ENCODE peak calls at places on chromosomes 3 and 15, in seven cellular contexts. One of them, this sample, is unnamed.

GRCh38 chr3:50204804-50205718 is at the start of gene SLC38A3:
- DNase-seq in IMR-90: no peak
- DNase-seq in tibial artery: no peak
- DNase-seq in adrenal gland: no peak
- DNase-seq in activated CD8-positive, alpha-beta T cell treated with anti-CD3 and anti-CD28 coated beads for 36 hours: peak
- DNase-seq in HFF-Myc: no peak
- DNase-seq in lung: no peak
- DNase-seq in this sample: no peak

GRCh38 chr3:123299581-123299980 is 97.8 kb downstream of the SEC22A start:
- DNase-seq in IMR-90: no peak
- DNase-seq in tibial artery: peak
- DNase-seq in lung: no peak
- DNase-seq in activated CD8-positive, alpha-beta T cell treated with anti-CD3 and anti-CD28 coated beads for 36 hours: no peak
- DNase-seq in adrenal gland: no peak
- DNase-seq in HFF-Myc: no peak
- DNase-seq in this sample: no peak

GRCh38 chr15:29126821-29127461 is 142.7 kb downstream of the NSMCE3 start:
- DNase-seq in IMR-90: no peak
- DNase-seq in lung: no peak
- DNase-seq in HFF-Myc: no peak
- DNase-seq in activated CD8-positive, alpha-beta T cell treated with anti-CD3 and anti-CD28 coated beads for 36 hours: no peak
- DNase-seq in adrenal gland: no peak
- DNase-seq in tibial artery: no peak
- DNase-seq in this sample: no peak

GRCh38 chr3:40713795-40714194 is 189.0 kb downstream of the ZNF621 start:
- DNase-seq in lung: no peak
- DNase-seq in adrenal gland: no peak
- DNase-seq in tibial artery: no peak
- DNase-seq in activated CD8-positive, alpha-beta T cell treated with anti-CD3 and anti-CD28 coated beads for 36 hours: no peak
- DNase-seq in IMR-90: no peak
- DNase-seq in HFF-Myc: no peak
- DNase-seq in this sample: no peak

GRCh38 chr3:71859128-71859519 is 74.2 kb upstream of the PROK2 start:
- DNase-seq in activated CD8-positive, alpha-beta T cell treated with anti-CD3 and anti-CD28 coated beads for 36 hours: peak
- DNase-seq in adrenal gland: peak
- DNase-seq in HFF-Myc: peak
- DNase-seq in tibial artery: no peak
- DNase-seq in IMR-90: no peak
- DNase-seq in lung: no peak
- DNase-seq in this sample: no peak

GRCh38 chr3:11629716-11630115 is 14.0 kb downstream of the VGLL4 start:
- DNase-seq in HFF-Myc: no peak
- DNase-seq in IMR-90: peak
- DNase-seq in adrenal gland: no peak
- DNase-seq in lung: no peak
- DNase-seq in activated CD8-positive, alpha-beta T cell treated with anti-CD3 and anti-CD28 coated beads for 36 hours: no peak
- DNase-seq in tibial artery: no peak
- DNase-seq in this sample: no peak

GRCh38 chr15:78130466-78131294 is 565 bp downstream of the CIB2 start:
- DNase-seq in tibial artery: no peak
- DNase-seq in adrenal gland: peak
- DNase-seq in lung: no peak
- DNase-seq in HFF-Myc: no peak
- DNase-seq in IMR-90: no peak
- DNase-seq in activated CD8-positive, alpha-beta T cell treated with anti-CD3 and anti-CD28 coated beads for 36 hours: peak
- DNase-seq in this sample: no peak

GRCh38 chr3:132773071-132773619 is 50.9 kb upstream of the NPHP3 start:
- DNase-seq in lung: no peak
- DNase-seq in adrenal gland: no peak
- DNase-seq in tibial artery: no peak
- DNase-seq in HFF-Myc: no peak
- DNase-seq in activated CD8-positive, alpha-beta T cell treated with anti-CD3 and anti-CD28 coated beads for 36 hours: peak
- DNase-seq in IMR-90: no peak
- DNase-seq in this sample: no peak

GRCh38 chr3:183038221-183038620 is 57.9 kb upstream of the DCUN1D1 start:
- DNase-seq in lung: no peak
- DNase-seq in IMR-90: no peak
- DNase-seq in activated CD8-positive, alpha-beta T cell treated with anti-CD3 and anti-CD28 coated beads for 36 hours: no peak
- DNase-seq in HFF-Myc: no peak
- DNase-seq in adrenal gland: no peak
- DNase-seq in tibial artery: no peak
- DNase-seq in this sample: no peak

GRCh38 chr3:43784640-43785011 is 93.9 kb downstream of the ABHD5 start:
- DNase-seq in IMR-90: no peak
- DNase-seq in adrenal gland: no peak
- DNase-seq in HFF-Myc: no peak
- DNase-seq in tibial artery: no peak
- DNase-seq in activated CD8-positive, alpha-beta T cell treated with anti-CD3 and anti-CD28 coated beads for 36 hours: no peak
- DNase-seq in lung: no peak
- DNase-seq in this sample: no peak

GRCh38 chr3:105674437-105675065 is 194.3 kb downstream of the CBLB start:
- DNase-seq in activated CD8-positive, alpha-beta T cell treated with anti-CD3 and anti-CD28 coated beads for 36 hours: no peak
- DNase-seq in tibial artery: no peak
- DNase-seq in IMR-90: no peak
- DNase-seq in lung: no peak
- DNase-seq in adrenal gland: no peak
- DNase-seq in HFF-Myc: no peak
- DNase-seq in this sample: no peak

GRCh38 chr3:191331443-191331842 is 1.1 kb upstream of the UTS2B start:
- DNase-seq in adrenal gland: no peak
- DNase-seq in tibial artery: no peak
- DNase-seq in HFF-Myc: no peak
- DNase-seq in lung: no peak
- DNase-seq in activated CD8-positive, alpha-beta T cell treated with anti-CD3 and anti-CD28 coated beads for 36 hours: no peak
- DNase-seq in IMR-90: peak
- DNase-seq in this sample: no peak

GRCh38 chr15:75732809-75733451 is 20.3 kb upstream of the CSPG4 start:
- DNase-seq in HFF-Myc: no peak
- DNase-seq in adrenal gland: peak
- DNase-seq in lung: peak
- DNase-seq in IMR-90: peak
- DNase-seq in activated CD8-positive, alpha-beta T cell treated with anti-CD3 and anti-CD28 coated beads for 36 hours: peak
- DNase-seq in tibial artery: peak
- DNase-seq in this sample: peak

DNA sequence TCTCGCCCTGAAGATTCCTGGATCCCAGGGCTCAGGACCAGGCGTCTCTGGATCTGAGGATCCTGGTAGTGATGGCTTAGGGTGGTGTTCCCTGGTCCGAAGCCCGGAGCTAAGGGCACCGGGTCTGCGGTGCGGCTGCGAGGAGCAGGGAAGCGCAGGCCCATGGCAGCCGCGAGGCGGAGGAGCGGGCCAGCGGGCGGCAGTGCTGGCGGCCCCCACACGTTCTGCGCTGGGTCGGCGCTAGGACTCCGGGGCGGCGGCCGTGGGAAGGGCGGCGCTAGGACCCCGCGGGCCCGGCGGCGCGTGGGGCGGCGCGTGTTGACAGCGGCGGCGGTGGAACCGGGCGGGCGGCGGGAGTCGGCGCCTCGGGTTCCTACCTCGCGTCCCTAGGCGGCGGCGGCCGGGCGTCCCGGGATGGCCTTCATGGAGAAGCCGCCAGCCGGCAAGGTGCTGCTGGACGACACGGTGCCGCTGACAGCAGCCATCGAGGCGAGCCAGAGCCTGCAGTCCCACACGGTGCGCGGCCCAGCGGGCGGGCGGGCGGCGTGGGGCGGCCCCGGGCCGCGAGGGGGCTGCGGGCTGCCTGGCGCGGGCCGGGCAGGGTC is at the start of gene PXK:
- DNase-seq in activated CD8-positive, alpha-beta T cell treated with anti-CD3 and anti-CD28 coated beads for 36 hours: peak
- DNase-seq in IMR-90: peak
- DNase-seq in adrenal gland: peak
- DNase-seq in HFF-Myc: no peak
- DNase-seq in tibial artery: peak
- DNase-seq in lung: peak
- DNase-seq in this sample: peak
- TF ChIP-seq CTCF in activated CD8-positive, alpha-beta T cell treated with anti-CD3 and anti-CD28 coated beads for 36 hours: no peak
- TF ChIP-seq CTCF in IMR-90: peak
- TF ChIP-seq CTCF in adrenal gland: no peak
- TF ChIP-seq CTCF in HFF-Myc: no peak
- TF ChIP-seq CTCF in tibial artery: no peak
- TF ChIP-seq CTCF in lung: no peak
- TF ChIP-seq CTCF in this sample: peak

GRCh38 chr3:197525706-197526105 is 30.1 kb downstream of the BDH1 start:
- DNase-seq in tibial artery: no peak
- DNase-seq in adrenal gland: no peak
- DNase-seq in lung: no peak
- DNase-seq in HFF-Myc: no peak
- DNase-seq in activated CD8-positive, alpha-beta T cell treated with anti-CD3 and anti-CD28 coated beads for 36 hours: no peak
- DNase-seq in IMR-90: peak
- DNase-seq in this sample: no peak
- TF ChIP-seq CTCF in tibial artery: no peak
- TF ChIP-seq CTCF in adrenal gland: no peak
- TF ChIP-seq CTCF in lung: no peak
- TF ChIP-seq CTCF in HFF-Myc: peak
- TF ChIP-seq CTCF in activated CD8-positive, alpha-beta T cell treated with anti-CD3 and anti-CD28 coated beads for 36 hours: no peak
- TF ChIP-seq CTCF in IMR-90: peak
- TF ChIP-seq CTCF in this sample: no peak

GRCh38 chr3:39273119-39273518 is 6.7 kb downstream of the CX3CR1 start:
- DNase-seq in activated CD8-positive, alpha-beta T cell treated with anti-CD3 and anti-CD28 coated beads for 36 hours: no peak
- DNase-seq in HFF-Myc: no peak
- DNase-seq in IMR-90: no peak
- DNase-seq in tibial artery: no peak
- DNase-seq in adrenal gland: no peak
- DNase-seq in lung: no peak
- DNase-seq in this sample: no peak
- TF ChIP-seq CTCF in activated CD8-positive, alpha-beta T cell treated with anti-CD3 and anti-CD28 coated beads for 36 hours: no peak
- TF ChIP-seq CTCF in HFF-Myc: peak
- TF ChIP-seq CTCF in IMR-90: no peak
- TF ChIP-seq CTCF in tibial artery: no peak
- TF ChIP-seq CTCF in adrenal gland: no peak
- TF ChIP-seq CTCF in lung: no peak
- TF ChIP-seq CTCF in this sample: no peak

GRCh38 chr3:113532698-113533533 is 561 bp downstream of the SIDT1 start:
- DNase-seq in lung: no peak
- DNase-seq in adrenal gland: peak
- DNase-seq in activated CD8-positive, alpha-beta T cell treated with anti-CD3 and anti-CD28 coated beads for 36 hours: peak
- DNase-seq in tibial artery: peak
- DNase-seq in IMR-90: no peak
- DNase-seq in HFF-Myc: no peak
- DNase-seq in this sample: peak
- TF ChIP-seq CTCF in lung: no peak
- TF ChIP-seq CTCF in adrenal gland: no peak
- TF ChIP-seq CTCF in activated CD8-positive, alpha-beta T cell treated with anti-CD3 and anti-CD28 coated beads for 36 hours: no peak
- TF ChIP-seq CTCF in tibial artery: no peak
- TF ChIP-seq CTCF in IMR-90: no peak
- TF ChIP-seq CTCF in HFF-Myc: no peak
- TF ChIP-seq CTCF in this sample: peak

GRCh38 chr3:59879033-59879655 is 829.3 kb upstream of the CFAP20DC start:
- DNase-seq in tibial artery: no peak
- DNase-seq in adrenal gland: no peak
- DNase-seq in HFF-Myc: no peak
- DNase-seq in activated CD8-positive, alpha-beta T cell treated with anti-CD3 and anti-CD28 coated beads for 36 hours: no peak
- DNase-seq in IMR-90: no peak
- DNase-seq in lung: no peak
- DNase-seq in this sample: no peak
- TF ChIP-seq CTCF in tibial artery: no peak
- TF ChIP-seq CTCF in adrenal gland: no peak
- TF ChIP-seq CTCF in HFF-Myc: no peak
- TF ChIP-seq CTCF in activated CD8-positive, alpha-beta T cell treated with anti-CD3 and anti-CD28 coated beads for 36 hours: no peak
- TF ChIP-seq CTCF in IMR-90: no peak
- TF ChIP-seq CTCF in lung: no peak
- TF ChIP-seq CTCF in this sample: no peak

DNA sequence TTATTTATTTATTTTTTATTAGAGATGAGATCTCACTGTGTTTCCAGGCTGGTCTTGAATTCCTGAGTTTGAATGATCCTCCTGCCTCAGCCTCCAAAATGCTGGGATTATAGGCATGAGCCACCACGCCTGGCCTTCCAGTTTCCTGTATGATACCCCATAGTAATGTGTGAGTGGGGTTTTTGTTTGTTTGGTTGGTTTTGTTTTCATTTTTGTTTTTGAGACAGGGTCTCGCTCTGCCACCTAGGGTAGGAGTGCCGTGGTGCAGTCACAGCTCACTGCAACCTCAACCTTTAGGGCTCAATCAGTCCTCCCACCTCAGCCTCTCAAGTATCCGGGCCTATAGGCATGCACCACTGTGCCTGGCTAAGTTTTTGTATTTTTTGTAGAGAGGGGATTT is 30.9 kb downstream of the GOLM2 start:
- DNase-seq in adrenal gland: no peak
- DNase-seq in activated CD8-positive, alpha-beta T cell treated with anti-CD3 and anti-CD28 coated beads for 36 hours: peak
- DNase-seq in tibial artery: no peak
- DNase-seq in lung: no peak
- DNase-seq in IMR-90: no peak
- DNase-seq in HFF-Myc: no peak
- DNase-seq in this sample: peak
- TF ChIP-seq CTCF in adrenal gland: no peak
- TF ChIP-seq CTCF in activated CD8-positive, alpha-beta T cell treated with anti-CD3 and anti-CD28 coated beads for 36 hours: no peak
- TF ChIP-seq CTCF in tibial artery: no peak
- TF ChIP-seq CTCF in lung: no peak
- TF ChIP-seq CTCF in IMR-90: no peak
- TF ChIP-seq CTCF in HFF-Myc: no peak
- TF ChIP-seq CTCF in this sample: peak